ENCODE peak calls at places on chromosome 12, in eight cellular contexts. U is A549, H is ovary, O is heart right ventricle, T is dorsolateral prefrontal cortex, F is endothelial cell, J is nephron progenitor cell, G is WTC11. R is an unnamed sample.

GRCh38 chr12:120466560-120467315 is 2.8 kb downstream of the SRSF9 start:
- DNase-seq in U (no peak), H (no peak), O (no peak), T (no peak), F (peak), J (peak), G (peak), R (peak)

GRCh38 chr12:118651487-118651886 is 275.1 kb downstream of the SUDS3 start:
- DNase-seq in U (no peak), H (no peak), O (no peak), T (no peak), F (no peak), J (no peak), G (no peak), R (no peak)

GRCh38 chr12:84793558-84794367 is 118.8 kb downstream of the SLC6A15 start:
- DNase-seq in U (no peak), H (no peak), O (no peak), T (no peak), F (no peak), J (no peak), G (no peak), R (no peak)

GRCh38 chr12:51389302-51389999 is 1.8 kb downstream of the GALNT6 start:
- DNase-seq in U (no peak), H (no peak), O (no peak), T (no peak), F (no peak), J (no peak), G (no peak), R (no peak)

GRCh38 chr12:112285600-112286401 is 96.4 kb downstream of the HECTD4 start:
- DNase-seq in U (no peak), H (no peak), O (no peak), T (no peak), F (no peak), J (no peak), G (no peak), R (no peak)

GRCh38 chr12:11553871-11554533 is 95.5 kb upstream of the ETV6 start:
- DNase-seq in U (peak), H (peak), O (no peak), T (no peak), F (peak), J (peak), G (peak), R (peak)

GRCh38 chr12:32273712-32274111 is 125.6 kb upstream of the FGD4 start:
- DNase-seq in U (no peak), H (no peak), O (no peak), T (no peak), F (peak), J (peak), G (peak), R (peak)

GRCh38 chr12:49098035-49098451 is 3.4 kb upstream of the DHH start:
- DNase-seq in U (peak), H (peak), O (no peak), T (no peak), F (peak), J (peak), G (peak), R (peak)

GRCh38 chr12:21526721-21527345 is 737 bp downstream of the SPX start:
- DNase-seq in U (no peak), H (no peak), O (no peak), T (no peak), F (no peak), J (no peak), G (no peak), R (no peak)

GRCh38 chr12:100528471-100529139 is 44.9 kb upstream of the GAS2L3 start:
- DNase-seq in U (peak), H (no peak), O (no peak), T (no peak), F (no peak), J (no peak), G (no peak), R (no peak)

GRCh38 chr12:123111498-123112165 is 39.3 kb downstream of the PITPNM2 start:
- DNase-seq in U (no peak), H (no peak), O (no peak), T (peak), F (no peak), J (no peak), G (no peak), R (no peak)

GRCh38 chr12:46832084-46832704 is 6.4 kb upstream of the SLC38A4 start:
- DNase-seq in U (no peak), H (no peak), O (no peak), T (no peak), F (no peak), J (peak), G (peak), R (no peak)

DNA sequence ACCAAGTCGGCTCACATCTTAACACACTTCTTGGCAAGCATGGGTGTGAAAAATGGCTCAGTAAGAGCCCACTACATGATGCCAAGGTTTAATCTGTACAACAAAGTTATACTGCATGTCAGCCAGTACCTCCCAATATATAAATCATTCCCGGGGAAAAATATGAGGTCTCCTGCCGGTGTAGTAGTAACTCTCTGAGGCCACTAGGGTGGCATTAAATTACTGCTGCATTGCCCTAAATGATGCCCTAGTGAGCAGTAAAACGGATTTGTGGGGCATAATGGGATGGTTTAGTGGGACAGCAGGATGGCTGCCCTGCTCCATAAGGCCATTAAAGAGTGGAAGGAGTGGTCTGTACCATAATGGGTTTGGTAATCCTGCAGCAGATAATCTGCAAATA is 267.7 kb downstream of the MED13L start:
- DNase-seq in U (peak), H (no peak), O (no peak), T (no peak), F (no peak), J (no peak), G (no peak), R (no peak)
- TF ChIP-seq CTCF in U (no peak), H (no peak), O (no peak), T (no peak), F (peak), J (peak), G (peak), R (peak)

DNA sequence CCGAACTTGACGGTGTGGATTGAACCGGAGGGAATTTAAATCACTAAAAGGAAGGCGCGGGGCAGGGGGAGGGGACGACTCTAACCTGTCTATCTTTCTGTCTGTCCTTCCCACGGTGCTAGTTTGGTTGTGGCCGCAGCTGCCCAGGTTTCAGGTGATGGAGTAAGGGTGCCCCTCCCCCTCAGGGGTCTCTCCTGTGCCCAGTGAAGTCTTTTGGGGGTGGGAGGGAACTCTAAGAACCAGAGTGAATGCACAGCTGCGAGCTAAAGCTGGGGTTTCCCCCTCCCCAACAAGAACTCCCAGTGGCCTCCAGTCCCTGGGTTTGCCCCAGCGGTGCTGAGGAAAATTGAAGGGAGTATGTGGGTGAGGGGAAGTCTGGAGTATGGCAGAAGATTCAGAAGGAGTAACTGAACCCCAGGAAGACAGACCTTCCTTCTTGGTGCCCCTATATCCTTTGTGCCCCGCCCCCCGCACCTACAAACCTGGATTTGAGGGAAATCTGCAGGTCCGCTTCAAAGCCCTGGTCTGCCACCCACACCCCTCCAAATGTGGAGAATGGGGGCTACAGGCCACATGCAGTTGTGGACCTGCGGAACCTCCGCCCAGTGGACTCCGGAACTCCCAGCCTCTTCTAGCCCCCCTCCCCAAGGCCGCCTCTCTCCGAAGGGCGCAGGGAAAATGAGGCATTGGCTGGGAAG is 3.6 kb upstream of the HOXC9 start:
- DNase-seq in U (no peak), H (no peak), O (no peak), T (no peak), F (no peak), J (peak), G (no peak), R (no peak)
- TF ChIP-seq CTCF in U (no peak), H (no peak), O (no peak), T (no peak), F (no peak), J (no peak), G (no peak), R (no peak)

GRCh38 chr12:45464699-45465098 is 248.8 kb downstream of the ANO6 start:
- DNase-seq in U (no peak), H (no peak), O (no peak), T (no peak), F (no peak), J (no peak), G (peak), R (no peak)
- TF ChIP-seq CTCF in U (no peak), H (no peak), O (peak), T (no peak), F (no peak), J (no peak), G (no peak), R (no peak)

GRCh38 chr12:80632835-80633234 is 74.6 kb upstream of the MYF6 start:
- DNase-seq in U (no peak), H (no peak), O (no peak), T (no peak), F (peak), J (peak), G (peak), R (peak)
- TF ChIP-seq CTCF in U (peak), H (no peak), O (no peak), T (no peak), F (no peak), J (peak), G (no peak), R (no peak)

R was measured in glutamatergic neuron.